ENCODE peak calls at places on chromosomes 6 and 20, in five cellular contexts. H is testis; L is CD8-positive, alpha-beta memory T cell; F is esophagus squamous epithelium; A is fibroblast of the aortic adventitia. X is an unnamed sample.

GRCh38 chr6:87745966-87746721 is 44.1 kb upstream of the AKIRIN2 start:
- DNase-seq in A (no peak), F (no peak), H (no peak), L (no peak), X (no peak)

GRCh38 chr6:42993445-42993844 is 9.1 kb downstream of the PPP2R5D start:
- DNase-seq in F (no peak), L (no peak), H (no peak), A (no peak), X (no peak)

GRCh38 chr6:89689732-89690131 is 51.2 kb upstream of the LYRM2 start:
- DNase-seq in F (no peak), L (no peak), H (peak), A (no peak), X (no peak)

GRCh38 chr6:132663661-132664060 is 4.7 kb upstream of the TAAR1 start:
- DNase-seq in H (no peak), A (no peak), F (no peak), L (no peak), X (no peak)

GRCh38 chr20:14790771-14791517 is 453.5 kb upstream of the FLRT3 start:
- DNase-seq in F (no peak), H (no peak), L (no peak), A (no peak), X (no peak)

GRCh38 chr6:81859884-81860283 is 107.4 kb upstream of the TENT5A start:
- DNase-seq in L (no peak), H (no peak), A (peak), F (no peak), X (no peak)

GRCh38 chr20:38060536-38060935 is 27.0 kb downstream of the RPRD1B start:
- DNase-seq in L (no peak), F (no peak), H (no peak), A (peak), X (no peak)

GRCh38 chr20:31924561-31924960 is 27.3 kb downstream of the PDRG1 start:
- DNase-seq in L (no peak), H (no peak), F (no peak), A (no peak), X (no peak)

GRCh38 chr6:12230523-12230922 is 59.6 kb upstream of the EDN1 start:
- DNase-seq in H (no peak), L (no peak), A (no peak), F (no peak), X (no peak)

GRCh38 chr6:142302427-142303190 is 802 bp downstream of the ADGRG6 start:
- DNase-seq in A (no peak), L (no peak), H (no peak), F (no peak), X (no peak)

GRCh38 chr6:83952830-83953229 is 80.7 kb upstream of the MRAP2 start:
- DNase-seq in L (no peak), A (peak), F (no peak), H (no peak), X (no peak)

GRCh38 chr20:53611449-53611894 is 17.8 kb upstream of the ZNF217 start:
- DNase-seq in F (no peak), A (peak), L (no peak), H (peak), X (peak)

GRCh38 chr6:24391756-24392405 is 10.9 kb upstream of the MRS2 start:
- DNase-seq in L (no peak), A (no peak), F (no peak), H (no peak), X (no peak)

GRCh38 chr6:33566182-33567084 is 13.6 kb downstream of the BAK1 start:
- DNase-seq in L (no peak), F (no peak), A (peak), H (no peak), X (no peak)

GRCh38 chr6:42263165-42263852 is 45.6 kb upstream of the MRPS10 start:
- DNase-seq in F (no peak), A (no peak), H (peak), L (no peak), X (no peak)

DNA sequence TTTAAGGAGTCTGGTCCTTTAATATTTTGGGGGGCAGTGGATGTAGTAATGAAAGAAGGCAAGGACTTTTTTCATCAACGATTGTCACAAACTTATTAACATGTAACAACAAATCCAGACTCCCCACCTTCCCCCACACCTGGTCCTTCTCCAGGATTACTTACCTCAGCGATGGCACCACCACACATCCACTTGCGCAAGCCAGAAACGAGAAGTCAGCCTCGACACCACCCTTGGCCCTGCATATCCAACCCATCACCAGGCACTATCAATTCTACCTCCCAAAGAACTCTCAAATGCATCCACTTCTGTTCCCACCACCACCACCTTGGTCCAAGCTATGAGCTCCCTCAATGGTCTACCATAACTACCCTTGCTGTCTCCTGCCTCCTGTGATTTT is 6.6 kb downstream of the EZR start:
- DNase-seq in L (no peak), F (no peak), H (no peak), A (no peak), X (no peak)
- H3K4me3 ChIP-seq in L (no peak), F (no peak), H (no peak), A (no peak), X (no peak)

GRCh38 chr6:30463651-30464618 is 25.4 kb upstream of the HLA-E start:
- DNase-seq in F (no peak), A (peak), L (peak), H (no peak), X (no peak)
- H3K4me3 ChIP-seq in F (no peak), A (no peak), L (peak), H (no peak), X (no peak)

GRCh38 chr6:159904497-159904911 is 13.7 kb downstream of the MAS1 start:
- DNase-seq in H (no peak), A (no peak), F (no peak), L (no peak), X (no peak)

GRCh38 chr6:159897603-159898002 is 6.8 kb downstream of the MAS1 start:
- DNase-seq in F (no peak), A (no peak), H (no peak), L (no peak), X (no peak)

GRCh38 chr6:159898519-159898918 is 7.7 kb downstream of the MAS1 start:
- DNase-seq in H (no peak), F (no peak), L (no peak), A (peak), X (no peak)

GRCh38 chr6:159894991-159895390 is 4.2 kb downstream of the MAS1 start:
- DNase-seq in F (no peak), L (no peak), A (no peak), H (no peak), X (no peak)

DNA sequence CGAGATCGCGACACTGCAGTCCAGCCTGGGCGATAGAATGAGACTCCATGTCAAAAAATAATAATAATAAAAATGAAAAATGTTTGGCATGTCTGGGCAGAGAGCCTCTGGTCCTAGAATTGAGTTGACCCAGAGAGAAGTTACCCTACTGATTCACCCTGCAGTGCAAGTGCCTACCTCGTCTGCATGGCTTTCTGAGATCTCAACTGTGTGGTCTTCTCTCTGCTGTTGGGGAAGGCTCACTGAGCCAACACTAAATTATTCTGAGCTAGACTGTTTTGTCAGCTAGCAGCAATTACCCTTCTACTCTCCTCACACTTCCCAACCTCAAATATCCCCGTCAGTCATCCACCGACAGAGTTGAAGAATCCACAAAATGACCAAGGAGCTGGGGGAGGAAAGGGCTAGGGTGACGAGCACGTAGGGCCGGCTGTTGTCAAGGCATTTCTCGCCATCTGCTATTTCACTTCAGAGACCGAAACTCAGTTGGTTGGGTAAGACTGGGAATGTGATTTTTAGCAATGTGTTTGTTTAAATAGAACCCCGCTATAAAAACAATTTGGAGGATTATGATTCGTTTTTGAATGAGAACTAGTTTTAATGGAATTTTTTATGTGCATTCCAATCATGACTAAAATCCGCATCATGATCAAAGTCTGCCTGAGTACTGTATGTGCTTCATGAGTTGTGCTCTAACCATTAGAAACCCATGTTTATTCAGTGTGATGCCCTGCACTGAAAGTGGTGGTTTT is 9.4 kb downstream of the MAS1 start:
- DNase-seq in F (no peak), L (no peak), A (peak), H (no peak), X (peak)
- H3K4me3 ChIP-seq in F (no peak), L (no peak), A (no peak), H (no peak), X (no peak)

GRCh38 chr6:38684904-38685303 is 18.0 kb downstream of the GLO1 start:
- DNase-seq in F (no peak), L (no peak), A (no peak), H (no peak), X (no peak)
- H3K4me3 ChIP-seq in F (no peak), L (no peak), A (no peak), H (no peak), X (no peak)

DNA sequence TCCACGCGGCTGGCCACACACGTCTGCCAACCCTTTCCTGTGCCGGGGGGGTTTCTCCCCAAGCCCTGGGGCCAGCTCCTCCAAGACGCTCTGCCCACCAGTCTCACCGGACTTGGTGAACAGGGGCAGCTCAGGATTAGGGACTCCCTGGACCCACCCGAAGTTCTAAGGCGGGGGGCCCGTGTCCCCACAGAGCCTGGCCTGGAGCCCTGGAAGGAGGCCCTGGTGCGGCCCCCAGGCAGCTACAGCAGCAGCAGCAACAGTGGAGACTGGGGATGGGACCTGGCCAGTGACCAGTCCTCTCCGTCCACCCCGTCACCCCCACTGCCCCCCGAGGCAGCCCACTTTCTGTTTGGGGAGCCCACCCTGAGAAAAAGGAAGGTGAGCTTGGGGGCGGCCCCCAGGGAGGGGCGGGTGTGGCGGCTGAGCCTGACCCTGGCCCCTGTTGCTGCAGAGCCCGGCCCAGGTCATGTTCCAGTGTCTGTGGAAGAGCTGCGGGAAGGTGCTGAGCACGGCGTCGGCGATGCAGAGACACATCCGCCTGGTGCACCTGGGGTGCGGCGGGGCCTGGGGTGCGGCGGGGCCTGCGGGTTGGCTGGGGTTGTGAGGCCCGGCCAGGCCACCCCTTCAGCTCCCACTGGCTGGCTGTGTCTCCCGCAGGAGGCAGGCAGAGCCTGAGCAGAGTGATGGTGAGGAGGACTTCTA is 2.3 kb downstream of the SLC2A4RG start:
- DNase-seq in H (no peak), L (no peak), A (no peak), F (no peak), X (no peak)
- H3K4me3 ChIP-seq in H (no peak), L (no peak), A (peak), F (peak), X (peak)

GRCh38 chr6:5215799-5216198 is 45.0 kb downstream of the LYRM4 start:
- DNase-seq in L (no peak), A (no peak), H (no peak), F (no peak), X (no peak)
- H3K4me3 ChIP-seq in L (no peak), A (no peak), H (no peak), F (no peak), X (no peak)

GRCh38 chr20:8853805-8854338 is 215.0 kb upstream of the PLCB4 start:
- DNase-seq in A (peak), L (no peak), H (peak), F (no peak), X (peak)

GRCh38 chr20:8856668-8857067 is 212.2 kb upstream of the PLCB4 start:
- DNase-seq in F (no peak), H (no peak), L (no peak), A (no peak), X (no peak)

GRCh38 chr20:8851446-8851845 is 217.4 kb upstream of the PLCB4 start:
- DNase-seq in L (no peak), A (no peak), F (no peak), H (no peak), X (no peak)

GRCh38 chr20:8855315-8855714 is 213.6 kb upstream of the PLCB4 start:
- DNase-seq in L (no peak), H (peak), A (peak), F (no peak), X (no peak)

GRCh38 chr20:8854566-8854965 is 214.3 kb upstream of the PLCB4 start:
- DNase-seq in L (no peak), F (no peak), H (peak), A (peak), X (no peak)
- H3K4me3 ChIP-seq in L (no peak), F (no peak), H (no peak), A (peak), X (no peak)

GRCh38 chr6:25428758-25429317 is 149.7 kb downstream of the CARMIL1 start:
- DNase-seq in F (no peak), L (no peak), H (no peak), A (peak), X (no peak)

GRCh38 chr6:25435397-25435985 is 156.3 kb downstream of the CARMIL1 start:
- DNase-seq in H (no peak), F (no peak), A (no peak), L (no peak), X (no peak)

GRCh38 chr6:25427549-25427948 is 148.4 kb downstream of the CARMIL1 start:
- DNase-seq in L (no peak), F (no peak), A (no peak), H (no peak), X (no peak)

GRCh38 chr6:25436760-25437159 is 157.6 kb downstream of the CARMIL1 start:
- DNase-seq in F (no peak), L (no peak), A (no peak), H (no peak), X (no peak)

DNA sequence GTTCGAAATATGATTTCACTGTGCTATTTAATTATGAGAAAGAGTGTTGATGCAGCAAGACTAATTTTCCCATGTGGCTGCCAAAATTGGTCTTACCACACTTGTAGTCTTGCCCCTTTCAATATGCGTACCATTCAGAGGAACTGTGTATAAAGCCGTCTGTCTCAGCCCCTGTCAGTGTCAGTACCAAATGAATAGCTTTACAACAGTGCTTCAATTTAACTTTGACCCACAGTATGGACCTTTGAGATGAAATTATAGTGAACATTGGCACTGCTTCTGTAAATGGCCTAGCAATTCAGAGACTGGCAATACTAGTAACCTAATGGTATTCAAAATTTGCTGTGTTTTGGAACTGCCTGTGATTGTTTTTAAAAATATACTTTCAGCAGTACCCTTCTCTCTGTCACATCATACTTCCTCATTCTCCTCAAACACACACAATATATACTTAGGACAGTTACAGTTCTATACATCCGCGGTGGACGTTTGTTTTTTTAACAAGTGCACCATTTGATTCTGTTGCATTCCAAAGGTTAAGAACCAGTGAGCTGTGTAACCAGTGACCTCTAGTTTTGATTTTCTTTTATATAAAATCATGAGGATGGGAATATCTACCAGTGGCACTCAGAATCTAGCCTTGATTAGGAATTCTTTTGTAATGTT is 152.6 kb downstream of the CARMIL1 start:
- DNase-seq in A (no peak), F (no peak), H (no peak), L (no peak), X (no peak)
- H3K4me3 ChIP-seq in A (no peak), F (no peak), H (no peak), L (no peak), X (no peak)